ENCODE peak calls at places on chromosomes 11 and 22, in seven cellular contexts. One of them, this sample, is unnamed.
A peak's percentile ranks its signal among the peaks of the same experiment; 100 is the strongest.

GRCh38 chr11:72813740-72814138 is 472 bp upstream of the ATG16L2 start:
- DNase-seq in endothelial cell of umbilical vein: no peak
- DNase-seq in effector memory CD4-positive, alpha-beta T cell: no peak
- DNase-seq in neuronal stem cell: no peak
- DNase-seq in cardiac muscle cell: peak; percentile 83
- DNase-seq in naive thymus-derived CD4-positive, alpha-beta T cell: peak; percentile 77
- DNase-seq in heart right ventricle: peak; percentile 83
- DNase-seq in this sample: no peak

GRCh38 chr11:101706015-101706414 is 122.2 kb upstream of the TRPC6 start:
- DNase-seq in effector memory CD4-positive, alpha-beta T cell: no peak
- DNase-seq in heart right ventricle: no peak
- DNase-seq in neuronal stem cell: no peak
- DNase-seq in naive thymus-derived CD4-positive, alpha-beta T cell: no peak
- DNase-seq in endothelial cell of umbilical vein: no peak
- DNase-seq in cardiac muscle cell: no peak
- DNase-seq in this sample: no peak

GRCh38 chr22:35458547-35459422 is 58.8 kb downstream of the MCM5 start:
- DNase-seq in effector memory CD4-positive, alpha-beta T cell: no peak
- DNase-seq in naive thymus-derived CD4-positive, alpha-beta T cell: no peak
- DNase-seq in neuronal stem cell: no peak
- DNase-seq in heart right ventricle: no peak
- DNase-seq in endothelial cell of umbilical vein: no peak
- DNase-seq in cardiac muscle cell: no peak
- DNase-seq in this sample: no peak

GRCh38 chr22:50200333-50201190 is at the start of gene SELENOO:
- DNase-seq in heart right ventricle: peak; percentile 94
- DNase-seq in neuronal stem cell: peak; percentile 87
- DNase-seq in naive thymus-derived CD4-positive, alpha-beta T cell: peak; percentile 83
- DNase-seq in endothelial cell of umbilical vein: peak; percentile 80
- DNase-seq in effector memory CD4-positive, alpha-beta T cell: peak; percentile 86
- DNase-seq in cardiac muscle cell: peak; percentile 92
- DNase-seq in this sample: peak; percentile 88

GRCh38 chr11:75797796-75798195 is 17.2 kb upstream of the UVRAG start:
- DNase-seq in neuronal stem cell: no peak
- DNase-seq in cardiac muscle cell: peak; percentile 18
- DNase-seq in heart right ventricle: no peak
- DNase-seq in endothelial cell of umbilical vein: no peak
- DNase-seq in effector memory CD4-positive, alpha-beta T cell: no peak
- DNase-seq in naive thymus-derived CD4-positive, alpha-beta T cell: no peak
- DNase-seq in this sample: no peak

GRCh38 chr11:120052196-120052775 is 85.6 kb downstream of the TRIM29 start:
- DNase-seq in endothelial cell of umbilical vein: no peak
- DNase-seq in neuronal stem cell: no peak
- DNase-seq in heart right ventricle: no peak
- DNase-seq in cardiac muscle cell: no peak
- DNase-seq in effector memory CD4-positive, alpha-beta T cell: no peak
- DNase-seq in naive thymus-derived CD4-positive, alpha-beta T cell: no peak
- DNase-seq in this sample: no peak

GRCh38 chr22:27804683-27805297 is 3.2 kb upstream of the MN1 start:
- DNase-seq in heart right ventricle: peak; percentile 80
- DNase-seq in naive thymus-derived CD4-positive, alpha-beta T cell: peak; percentile 21
- DNase-seq in cardiac muscle cell: peak; percentile 79
- DNase-seq in endothelial cell of umbilical vein: peak; percentile 67
- DNase-seq in neuronal stem cell: peak; percentile 64
- DNase-seq in effector memory CD4-positive, alpha-beta T cell: no peak
- DNase-seq in this sample: no peak

GRCh38 chr11:13145461-13145860 is 132.1 kb upstream of the BMAL1 start:
- DNase-seq in endothelial cell of umbilical vein: no peak
- DNase-seq in cardiac muscle cell: no peak
- DNase-seq in naive thymus-derived CD4-positive, alpha-beta T cell: no peak
- DNase-seq in effector memory CD4-positive, alpha-beta T cell: no peak
- DNase-seq in heart right ventricle: no peak
- DNase-seq in neuronal stem cell: no peak
- DNase-seq in this sample: no peak

GRCh38 chr11:78567209-78567608 is 7.5 kb downstream of the NARS2 start:
- DNase-seq in heart right ventricle: no peak
- DNase-seq in neuronal stem cell: no peak
- DNase-seq in cardiac muscle cell: peak; percentile 42
- DNase-seq in endothelial cell of umbilical vein: peak; percentile 28
- DNase-seq in naive thymus-derived CD4-positive, alpha-beta T cell: no peak
- DNase-seq in effector memory CD4-positive, alpha-beta T cell: no peak
- DNase-seq in this sample: no peak

GRCh38 chr11:134686418-134686817 is 274.4 kb upstream of the B3GAT1 start:
- DNase-seq in endothelial cell of umbilical vein: no peak
- DNase-seq in heart right ventricle: no peak
- DNase-seq in effector memory CD4-positive, alpha-beta T cell: no peak
- DNase-seq in naive thymus-derived CD4-positive, alpha-beta T cell: no peak
- DNase-seq in cardiac muscle cell: no peak
- DNase-seq in neuronal stem cell: peak; percentile 12
- DNase-seq in this sample: no peak

GRCh38 chr22:36486619-36487384 is 5.4 kb upstream of the TXN2 start:
- DNase-seq in endothelial cell of umbilical vein: peak; percentile 43
- DNase-seq in naive thymus-derived CD4-positive, alpha-beta T cell: peak; percentile 66
- DNase-seq in neuronal stem cell: no peak
- DNase-seq in cardiac muscle cell: peak; percentile 67
- DNase-seq in heart right ventricle: peak; percentile 54
- DNase-seq in effector memory CD4-positive, alpha-beta T cell: peak; percentile 51
- DNase-seq in this sample: peak; percentile 50

GRCh38 chr22:49967333-49968241 is 7.0 kb downstream of the PIM3 start:
- DNase-seq in neuronal stem cell: no peak
- DNase-seq in endothelial cell of umbilical vein: no peak
- DNase-seq in effector memory CD4-positive, alpha-beta T cell: no peak
- DNase-seq in cardiac muscle cell: peak; percentile 60
- DNase-seq in naive thymus-derived CD4-positive, alpha-beta T cell: no peak
- DNase-seq in heart right ventricle: peak; percentile 58
- DNase-seq in this sample: no peak

GRCh38 chr11:34223021-34223813 is 117.8 kb downstream of the NAT10 start:
- DNase-seq in neuronal stem cell: no peak
- DNase-seq in effector memory CD4-positive, alpha-beta T cell: no peak
- DNase-seq in naive thymus-derived CD4-positive, alpha-beta T cell: no peak
- DNase-seq in cardiac muscle cell: peak; percentile 93
- DNase-seq in endothelial cell of umbilical vein: no peak
- DNase-seq in heart right ventricle: peak; percentile 60
- DNase-seq in this sample: no peak

GRCh38 chr22:32103648-32104326 is 55.3 kb downstream of the C22orf42 start:
- DNase-seq in naive thymus-derived CD4-positive, alpha-beta T cell: no peak
- DNase-seq in heart right ventricle: no peak
- DNase-seq in endothelial cell of umbilical vein: no peak
- DNase-seq in effector memory CD4-positive, alpha-beta T cell: no peak
- DNase-seq in cardiac muscle cell: peak; percentile 20
- DNase-seq in neuronal stem cell: no peak
- DNase-seq in this sample: no peak

GRCh38 chr11:131592152-131592551 is 221.7 kb downstream of the NTM start:
- DNase-seq in heart right ventricle: no peak
- DNase-seq in effector memory CD4-positive, alpha-beta T cell: no peak
- DNase-seq in endothelial cell of umbilical vein: no peak
- DNase-seq in naive thymus-derived CD4-positive, alpha-beta T cell: no peak
- DNase-seq in neuronal stem cell: no peak
- DNase-seq in cardiac muscle cell: no peak
- DNase-seq in this sample: no peak

GRCh38 chr11:134949121-134949591 is 537.1 kb upstream of the B3GAT1 start:
- DNase-seq in effector memory CD4-positive, alpha-beta T cell: no peak
- DNase-seq in endothelial cell of umbilical vein: peak; percentile 91
- DNase-seq in neuronal stem cell: no peak
- DNase-seq in naive thymus-derived CD4-positive, alpha-beta T cell: no peak
- DNase-seq in heart right ventricle: no peak
- DNase-seq in cardiac muscle cell: peak; percentile 80
- DNase-seq in this sample: no peak

GRCh38 chr11:40094954-40095353 is 1364.5 kb downstream of the LRRC4C start:
- DNase-seq in heart right ventricle: no peak
- DNase-seq in cardiac muscle cell: no peak
- DNase-seq in endothelial cell of umbilical vein: no peak
- DNase-seq in naive thymus-derived CD4-positive, alpha-beta T cell: no peak
- DNase-seq in neuronal stem cell: no peak
- DNase-seq in effector memory CD4-positive, alpha-beta T cell: no peak
- DNase-seq in this sample: no peak

GRCh38 chr11:30710216-30710615 is 124.1 kb upstream of the MPPED2 start:
- DNase-seq in naive thymus-derived CD4-positive, alpha-beta T cell: no peak
- DNase-seq in neuronal stem cell: no peak
- DNase-seq in cardiac muscle cell: peak; percentile 3
- DNase-seq in effector memory CD4-positive, alpha-beta T cell: no peak
- DNase-seq in endothelial cell of umbilical vein: no peak
- DNase-seq in heart right ventricle: no peak
- DNase-seq in this sample: no peak

GRCh38 chr11:63916837-63917684 is at the start of gene RCOR2:
- DNase-seq in heart right ventricle: peak; percentile 83
- DNase-seq in effector memory CD4-positive, alpha-beta T cell: peak; percentile 38
- DNase-seq in cardiac muscle cell: peak; percentile 95
- DNase-seq in naive thymus-derived CD4-positive, alpha-beta T cell: peak; percentile 54
- DNase-seq in neuronal stem cell: peak; percentile 83
- DNase-seq in endothelial cell of umbilical vein: peak; percentile 52
- DNase-seq in this sample: peak; percentile 69

GRCh38 chr11:32168924-32169323 is 78.0 kb downstream of the RCN1 start:
- DNase-seq in neuronal stem cell: no peak
- DNase-seq in heart right ventricle: no peak
- DNase-seq in effector memory CD4-positive, alpha-beta T cell: no peak
- DNase-seq in endothelial cell of umbilical vein: no peak
- DNase-seq in cardiac muscle cell: no peak
- DNase-seq in naive thymus-derived CD4-positive, alpha-beta T cell: no peak
- DNase-seq in this sample: no peak

GRCh38 chr11:68855205-68855978 is 13.7 kb upstream of the CPT1A start:
- DNase-seq in heart right ventricle: peak; percentile 60
- DNase-seq in neuronal stem cell: no peak
- DNase-seq in endothelial cell of umbilical vein: peak; percentile 88
- DNase-seq in effector memory CD4-positive, alpha-beta T cell: no peak
- DNase-seq in cardiac muscle cell: peak; percentile 80
- DNase-seq in naive thymus-derived CD4-positive, alpha-beta T cell: no peak
- DNase-seq in this sample: peak; percentile 17

GRCh38 chr11:774873-775592 is 2.3 kb downstream of the GATD1 start:
- DNase-seq in naive thymus-derived CD4-positive, alpha-beta T cell: no peak
- DNase-seq in heart right ventricle: no peak
- DNase-seq in cardiac muscle cell: peak; percentile 34
- DNase-seq in neuronal stem cell: no peak
- DNase-seq in endothelial cell of umbilical vein: peak; percentile 36
- DNase-seq in effector memory CD4-positive, alpha-beta T cell: no peak
- DNase-seq in this sample: no peak
- H3K4me3 ChIP-seq in naive thymus-derived CD4-positive, alpha-beta T cell: no peak overlapping the region
- H3K4me3 ChIP-seq in heart right ventricle: no peak overlapping the region
- H3K4me3 ChIP-seq in cardiac muscle cell: no peak overlapping the region
- H3K4me3 ChIP-seq in neuronal stem cell: peak overlapping the region; percentile 16
- H3K4me3 ChIP-seq in endothelial cell of umbilical vein: no peak overlapping the region
- H3K4me3 ChIP-seq in effector memory CD4-positive, alpha-beta T cell: no peak overlapping the region
- H3K4me3 ChIP-seq in this sample: no peak overlapping the region

GRCh38 chr11:36000616-36001190 is 56.8 kb downstream of the LDLRAD3 start:
- DNase-seq in endothelial cell of umbilical vein: no peak
- DNase-seq in effector memory CD4-positive, alpha-beta T cell: no peak
- DNase-seq in naive thymus-derived CD4-positive, alpha-beta T cell: no peak
- DNase-seq in cardiac muscle cell: no peak
- DNase-seq in heart right ventricle: no peak
- DNase-seq in neuronal stem cell: no peak
- DNase-seq in this sample: no peak

GRCh38 chr11:36006556-36006955 is 62.7 kb downstream of the LDLRAD3 start:
- DNase-seq in neuronal stem cell: no peak
- DNase-seq in endothelial cell of umbilical vein: no peak
- DNase-seq in effector memory CD4-positive, alpha-beta T cell: no peak
- DNase-seq in heart right ventricle: no peak
- DNase-seq in cardiac muscle cell: no peak
- DNase-seq in naive thymus-derived CD4-positive, alpha-beta T cell: no peak
- DNase-seq in this sample: no peak

GRCh38 chr11:36002196-36002595 is 58.3 kb downstream of the LDLRAD3 start:
- DNase-seq in naive thymus-derived CD4-positive, alpha-beta T cell: no peak
- DNase-seq in cardiac muscle cell: no peak
- DNase-seq in effector memory CD4-positive, alpha-beta T cell: no peak
- DNase-seq in endothelial cell of umbilical vein: peak; percentile 75
- DNase-seq in heart right ventricle: no peak
- DNase-seq in neuronal stem cell: peak; percentile 78
- DNase-seq in this sample: no peak

GRCh38 chr11:35998651-35999050 is 54.8 kb downstream of the LDLRAD3 start:
- DNase-seq in neuronal stem cell: no peak
- DNase-seq in cardiac muscle cell: no peak
- DNase-seq in effector memory CD4-positive, alpha-beta T cell: no peak
- DNase-seq in heart right ventricle: no peak
- DNase-seq in endothelial cell of umbilical vein: no peak
- DNase-seq in naive thymus-derived CD4-positive, alpha-beta T cell: no peak
- DNase-seq in this sample: no peak

DNA sequence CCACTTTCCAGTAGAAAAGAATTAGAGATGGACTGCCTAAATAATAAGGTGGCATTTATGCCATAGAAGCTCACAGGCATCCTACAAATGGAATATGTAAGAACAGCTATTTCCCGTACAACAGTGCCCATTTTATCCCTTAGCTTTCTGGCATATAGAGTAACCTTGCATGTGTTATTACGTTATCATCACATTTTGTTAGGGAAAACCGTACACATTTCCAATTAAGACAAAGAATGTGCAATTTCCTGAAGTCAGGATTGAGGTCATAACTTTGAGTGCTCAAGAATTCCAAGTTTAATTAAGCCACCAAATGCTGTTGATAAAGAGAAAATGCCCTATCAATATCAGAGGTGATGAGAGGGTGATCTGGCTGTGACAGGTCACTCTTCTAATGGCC is 58.9 kb downstream of the LDLRAD3 start:
- DNase-seq in naive thymus-derived CD4-positive, alpha-beta T cell: no peak
- DNase-seq in cardiac muscle cell: no peak
- DNase-seq in neuronal stem cell: no peak
- DNase-seq in heart right ventricle: no peak
- DNase-seq in effector memory CD4-positive, alpha-beta T cell: no peak
- DNase-seq in endothelial cell of umbilical vein: no peak
- DNase-seq in this sample: no peak
- H3K27ac ChIP-seq in naive thymus-derived CD4-positive, alpha-beta T cell: no peak overlapping the region
- H3K27ac ChIP-seq in cardiac muscle cell: no peak overlapping the region
- H3K27ac ChIP-seq in neuronal stem cell: peak overlapping the region; percentile 94
- H3K27ac ChIP-seq in heart right ventricle: no peak overlapping the region
- H3K27ac ChIP-seq in effector memory CD4-positive, alpha-beta T cell: no peak overlapping the region
- H3K27ac ChIP-seq in endothelial cell of umbilical vein: peak overlapping the region; percentile 50
- H3K27ac ChIP-seq in this sample: no peak overlapping the region

GRCh38 chr11:831951-832528 is 712 bp upstream of the CD151 start:
- DNase-seq in heart right ventricle: no peak
- DNase-seq in naive thymus-derived CD4-positive, alpha-beta T cell: no peak
- DNase-seq in endothelial cell of umbilical vein: no peak
- DNase-seq in neuronal stem cell: no peak
- DNase-seq in effector memory CD4-positive, alpha-beta T cell: no peak
- DNase-seq in cardiac muscle cell: no peak
- DNase-seq in this sample: no peak
- H3K4me3 ChIP-seq in heart right ventricle: peak overlapping the region; percentile 88
- H3K4me3 ChIP-seq in naive thymus-derived CD4-positive, alpha-beta T cell: no peak overlapping the region
- H3K4me3 ChIP-seq in endothelial cell of umbilical vein: no peak overlapping the region
- H3K4me3 ChIP-seq in neuronal stem cell: peak overlapping the region; percentile 78
- H3K4me3 ChIP-seq in effector memory CD4-positive, alpha-beta T cell: no peak overlapping the region
- H3K4me3 ChIP-seq in cardiac muscle cell: peak overlapping the region; percentile 65
- H3K4me3 ChIP-seq in this sample: peak overlapping the region; percentile 19

DNA sequence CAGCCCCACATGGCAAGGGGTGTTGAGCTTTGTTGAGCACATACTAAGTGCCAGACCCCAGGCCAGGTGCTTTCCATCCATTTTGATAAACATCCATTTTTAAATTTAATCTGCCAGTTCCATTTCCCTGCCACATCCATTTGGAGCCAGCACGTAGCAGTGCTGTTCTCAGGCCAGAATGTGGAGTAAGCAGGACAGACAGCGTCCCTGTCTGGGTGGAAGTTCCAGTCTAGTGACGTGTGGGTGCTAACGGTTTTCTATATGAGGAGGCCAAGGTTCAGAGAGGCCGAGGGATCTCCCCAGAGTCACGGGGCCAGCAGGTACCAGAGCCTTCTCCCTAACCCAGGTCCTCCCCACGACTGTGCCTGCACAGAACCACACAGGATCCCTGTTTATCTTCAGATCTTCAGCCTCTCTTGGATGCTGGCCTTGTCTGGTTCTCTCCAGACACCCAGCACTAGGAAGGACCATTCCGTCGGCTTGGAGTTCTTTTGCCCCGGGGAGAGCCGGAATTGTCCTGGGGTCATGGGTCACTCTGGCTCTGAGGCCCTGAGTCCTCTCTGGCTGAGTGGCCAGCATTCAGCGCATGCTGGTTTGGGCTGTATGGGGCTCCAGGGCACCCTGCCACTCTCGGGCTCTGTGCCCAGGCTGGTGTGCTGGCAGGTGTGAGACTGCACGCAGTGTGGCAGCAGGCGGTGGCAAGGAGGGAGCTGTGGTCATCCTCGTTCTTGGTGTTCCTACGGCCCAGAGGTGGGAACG is 63.6 kb upstream of the PPARA start:
- DNase-seq in neuronal stem cell: no peak
- DNase-seq in effector memory CD4-positive, alpha-beta T cell: no peak
- DNase-seq in cardiac muscle cell: no peak
- DNase-seq in naive thymus-derived CD4-positive, alpha-beta T cell: no peak
- DNase-seq in heart right ventricle: no peak
- DNase-seq in endothelial cell of umbilical vein: no peak
- DNase-seq in this sample: no peak
- H3K27ac ChIP-seq in neuronal stem cell: no peak overlapping the region
- H3K27ac ChIP-seq in effector memory CD4-positive, alpha-beta T cell: no peak overlapping the region
- H3K27ac ChIP-seq in cardiac muscle cell: no peak overlapping the region
- H3K27ac ChIP-seq in naive thymus-derived CD4-positive, alpha-beta T cell: no peak overlapping the region
- H3K27ac ChIP-seq in heart right ventricle: peak overlapping the region; percentile 98
- H3K27ac ChIP-seq in endothelial cell of umbilical vein: no peak overlapping the region
- H3K27ac ChIP-seq in this sample: peak overlapping the region; percentile 43